ENCODE peak calls at places on chromosomes 3 and 15, in four cellular contexts. L is Panc1, D is K562, Z is HepG2. G is an unnamed sample.

GRCh38 chr3:161264771-161265343 is 43.7 kb downstream of the NMD3 start:
- DNase-seq in L (no peak), Z (peak), D (no peak), G (no peak)

GRCh38 chr3:9209777-9210176 is 39.7 kb downstream of the SRGAP3 start:
- DNase-seq in D (no peak), L (no peak), Z (no peak), G (no peak)

GRCh38 chr3:45711936-45712335 is 22.7 kb downstream of the SACM1L start:
- DNase-seq in L (no peak), D (no peak), Z (no peak), G (no peak)

GRCh38 chr3:46542801-46543201 is 23.3 kb downstream of the LRRC2 start:
- DNase-seq in D (no peak), Z (no peak), L (no peak), G (no peak)

GRCh38 chr15:63042879-63043340 is 363 bp downstream of the TPM1 start:
- DNase-seq in D (no peak), L (no peak), Z (no peak), G (no peak)

GRCh38 chr3:157543491-157544035 is 40.3 kb upstream of the VEPH1 start:
- DNase-seq in Z (no peak), L (no peak), D (no peak), G (no peak)

GRCh38 chr3:19901337-19901736 is 32.7 kb downstream of the EFHB start:
- DNase-seq in Z (no peak), D (no peak), L (no peak), G (no peak)

GRCh38 chr3:141316851-141317250 is 51.5 kb upstream of the ZBTB38 start:
- DNase-seq in L (no peak), Z (no peak), D (no peak), G (no peak)

GRCh38 chr3:185411133-185411532 is 48.2 kb downstream of the MAP3K13 start:
- DNase-seq in L (no peak), D (no peak), Z (no peak), G (no peak)

GRCh38 chr15:48897144-48897814 is 19.3 kb downstream of the EID1 start:
- DNase-seq in Z (no peak), L (no peak), D (peak), G (no peak)

GRCh38 chr3:72447059-72447946 is 400.9 kb downstream of the SHQ1 start:
- DNase-seq in Z (peak), D (peak), L (no peak), G (no peak)
- TF ChIP-seq CTCF in Z (no peak), D (no peak), L (no peak), G (no peak)

GRCh38 chr15:70100495-70101331 is 3.0 kb upstream of the TLE3 start:
- DNase-seq in D (peak), Z (peak), L (no peak), G (no peak)
- H3K4me3 ChIP-seq in D (peak), Z (peak), L (peak), G (peak)

GRCh38 chr3:67940200-67940952 is 286.0 kb upstream of the SUCLG2 start:
- DNase-seq in L (no peak), D (no peak), Z (no peak), G (peak)
- TF ChIP-seq CTCF in L (no peak), D (no peak), Z (no peak), G (peak)

DNA sequence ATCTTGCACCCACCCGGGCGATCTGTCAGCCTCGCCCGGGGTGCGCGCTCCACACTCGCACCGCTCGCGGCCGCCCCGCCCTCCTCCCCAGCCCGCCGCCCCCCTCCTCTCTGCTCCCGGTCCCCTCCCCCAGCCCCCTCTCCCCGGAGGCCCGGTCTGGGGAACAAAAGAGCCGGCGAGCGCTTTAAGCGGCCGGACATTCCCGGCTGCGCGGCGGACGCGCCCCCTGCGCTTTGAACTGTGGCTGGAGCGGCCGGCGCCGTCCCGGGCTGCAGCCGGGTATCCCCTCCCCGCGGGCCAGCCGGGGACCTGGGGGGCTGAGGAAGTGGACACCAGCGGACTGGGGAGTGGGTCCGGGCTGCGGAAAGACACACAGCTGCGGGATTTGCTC is at the start of gene IGDCC3:
- DNase-seq in L (no peak), D (peak), Z (peak), G (no peak)
- H3K4me3 ChIP-seq in L (peak), D (no peak), Z (peak), G (peak)

GRCh38 chr15:74800559-74801094 is 12.0 kb upstream of the LMAN1L start:
- DNase-seq in L (no peak), Z (no peak), D (no peak), G (no peak)
- TF ChIP-seq CTCF in L (no peak), Z (no peak), D (no peak), G (no peak)

GRCh38 chr3:4986611-4987373 is 7.6 kb downstream of the BHLHE40 start:
- DNase-seq in L (no peak), Z (peak), D (peak), G (no peak)

GRCh38 chr3:4984511-4984864 is 5.3 kb downstream of the BHLHE40 start:
- DNase-seq in D (no peak), L (no peak), Z (no peak), G (no peak)

GRCh38 chr3:4986175-4986610 is 7.0 kb downstream of the BHLHE40 start:
- DNase-seq in D (no peak), Z (no peak), L (no peak), G (no peak)

GRCh38 chr3:4983739-4984510 is 4.7 kb downstream of the BHLHE40 start:
- DNase-seq in Z (no peak), D (peak), L (no peak), G (no peak)

GRCh38 chr3:4985330-4986174 is 6.3 kb downstream of the BHLHE40 start:
- DNase-seq in Z (peak), D (no peak), L (no peak), G (no peak)
- H3K4me3 ChIP-seq in Z (peak), D (peak), L (peak), G (no peak)

DNA sequence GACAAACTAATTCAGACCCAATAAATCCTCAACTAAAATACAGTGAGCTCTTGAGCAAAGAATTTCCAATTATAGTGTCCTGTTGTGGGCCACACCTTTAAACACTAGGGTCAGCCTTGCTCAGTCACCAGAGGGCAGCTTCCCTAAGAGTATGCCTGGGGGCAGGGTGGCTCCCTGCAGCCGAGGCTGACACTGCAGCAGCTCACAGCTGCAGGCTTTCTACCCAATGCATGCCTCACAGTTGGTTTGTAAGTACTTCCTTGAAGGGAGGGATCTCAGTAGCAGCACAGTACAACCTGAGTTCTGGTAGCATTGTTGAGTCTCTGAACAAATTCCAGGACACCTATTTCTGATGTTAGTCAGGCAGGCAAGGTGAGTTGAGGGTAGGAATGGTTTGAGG is 335.6 kb downstream of the TUSC7 start:
- DNase-seq in D (no peak), Z (no peak), L (no peak), G (no peak)
- TF ChIP-seq CTCF in D (no peak), Z (no peak), L (no peak), G (no peak)

GRCh38 chr15:90916461-90916860 is 13.4 kb downstream of the MAN2A2 start:
- DNase-seq in D (no peak), Z (no peak), L (no peak), G (no peak)
- H3K4me3 ChIP-seq in D (no peak), Z (no peak), L (no peak), G (no peak)

GRCh38 chr3:138097192-138097829 is 18.1 kb downstream of the DZIP1L start:
- DNase-seq in D (no peak), L (no peak), Z (no peak), G (no peak)
- TF ChIP-seq CTCF in D (no peak), L (peak), Z (peak), G (peak)

GRCh38 chr15:99250001-99250400 is 620 bp upstream of the TTC23 start:
- DNase-seq in Z (no peak), L (no peak), D (no peak), G (no peak)

GRCh38 chr15:99253381-99254090 is 2.3 kb downstream of the LRRC28 start:
- DNase-seq in L (no peak), Z (no peak), D (no peak), G (no peak)

GRCh38 chr15:99250494-99251435 is 516 bp upstream of the LRRC28 start:
- DNase-seq in L (peak), D (peak), Z (peak), G (peak)

GRCh38 chr15:99251436-99251821 is at the start of gene LRRC28:
- DNase-seq in Z (peak), D (no peak), L (no peak), G (no peak)

GRCh38 chr15:99252326-99252725 is 1.0 kb downstream of the LRRC28 start:
- DNase-seq in Z (no peak), D (no peak), L (no peak), G (no peak)
- H3K4me3 ChIP-seq in Z (peak), D (peak), L (peak), G (peak)